ENCODE peak calls at places on chromosomes 6 and 20, in eight cellular contexts. One of them, this sample, is unnamed. For H3K27me3, the result is how much of the 10 kb centered on the place peaks cover.

GRCh38 chr6:34888441-34888820 is 589 bp upstream of the TAF11 start:
- DNase-seq in neuronal stem cell: no peak
- DNase-seq in CD8-positive, alpha-beta T cell: no peak
- DNase-seq in PC-9: no peak
- DNase-seq in mammary epithelial cell: no peak
- DNase-seq in small intestine: peak
- DNase-seq in neural progenitor cell: no peak
- DNase-seq in pancreas: no peak
- DNase-seq in this sample: no peak

GRCh38 chr20:63032861-63033634 is 26.3 kb upstream of the BHLHE23 start:
- DNase-seq in small intestine: no peak
- DNase-seq in PC-9: no peak
- DNase-seq in neural progenitor cell: peak
- DNase-seq in neuronal stem cell: no peak
- DNase-seq in mammary epithelial cell: no peak
- DNase-seq in CD8-positive, alpha-beta T cell: no peak
- DNase-seq in pancreas: no peak
- DNase-seq in this sample: no peak

GRCh38 chr6:137236581-137237355 is 17.6 kb upstream of the IFNGR1 start:
- DNase-seq in PC-9: peak
- DNase-seq in neuronal stem cell: no peak
- DNase-seq in CD8-positive, alpha-beta T cell: no peak
- DNase-seq in neural progenitor cell: no peak
- DNase-seq in small intestine: no peak
- DNase-seq in pancreas: no peak
- DNase-seq in mammary epithelial cell: no peak
- DNase-seq in this sample: no peak

GRCh38 chr6:11613858-11614257 is 76.3 kb downstream of the TMEM170B start:
- DNase-seq in neural progenitor cell: no peak
- DNase-seq in pancreas: no peak
- DNase-seq in small intestine: no peak
- DNase-seq in PC-9: peak
- DNase-seq in neuronal stem cell: no peak
- DNase-seq in CD8-positive, alpha-beta T cell: no peak
- DNase-seq in mammary epithelial cell: peak
- DNase-seq in this sample: peak

GRCh38 chr20:4601630-4602296 is 119.9 kb upstream of the PRND start:
- DNase-seq in pancreas: peak
- DNase-seq in CD8-positive, alpha-beta T cell: no peak
- DNase-seq in PC-9: peak
- DNase-seq in mammary epithelial cell: peak
- DNase-seq in neural progenitor cell: no peak
- DNase-seq in small intestine: peak
- DNase-seq in neuronal stem cell: no peak
- DNase-seq in this sample: peak

GRCh38 chr6:42796171-42796570 is 14.3 kb downstream of the BICRAL start:
- DNase-seq in neural progenitor cell: no peak
- DNase-seq in pancreas: no peak
- DNase-seq in small intestine: peak
- DNase-seq in CD8-positive, alpha-beta T cell: no peak
- DNase-seq in neuronal stem cell: no peak
- DNase-seq in PC-9: no peak
- DNase-seq in mammary epithelial cell: no peak
- DNase-seq in this sample: no peak

GRCh38 chr6:106939848-106940247 is 34.7 kb downstream of the CD24 start:
- DNase-seq in small intestine: no peak
- DNase-seq in PC-9: no peak
- DNase-seq in mammary epithelial cell: no peak
- DNase-seq in CD8-positive, alpha-beta T cell: no peak
- DNase-seq in neuronal stem cell: no peak
- DNase-seq in neural progenitor cell: no peak
- DNase-seq in pancreas: no peak
- DNase-seq in this sample: no peak

GRCh38 chr6:162468326-162468725 is 259.2 kb downstream of the PRKN start:
- DNase-seq in neural progenitor cell: no peak
- DNase-seq in small intestine: no peak
- DNase-seq in CD8-positive, alpha-beta T cell: no peak
- DNase-seq in mammary epithelial cell: no peak
- DNase-seq in PC-9: no peak
- DNase-seq in pancreas: no peak
- DNase-seq in neuronal stem cell: no peak
- DNase-seq in this sample: no peak

GRCh38 chr6:84314377-84314898 is 87.0 kb upstream of the CEP162 start:
- DNase-seq in mammary epithelial cell: no peak
- DNase-seq in neuronal stem cell: no peak
- DNase-seq in CD8-positive, alpha-beta T cell: no peak
- DNase-seq in neural progenitor cell: no peak
- DNase-seq in small intestine: no peak
- DNase-seq in pancreas: no peak
- DNase-seq in PC-9: no peak
- DNase-seq in this sample: no peak

GRCh38 chr20:48656661-48657211 is 171.1 kb downstream of the PREX1 start:
- DNase-seq in PC-9: no peak
- DNase-seq in pancreas: no peak
- DNase-seq in neuronal stem cell: no peak
- DNase-seq in mammary epithelial cell: no peak
- DNase-seq in neural progenitor cell: peak
- DNase-seq in CD8-positive, alpha-beta T cell: no peak
- DNase-seq in small intestine: no peak
- DNase-seq in this sample: no peak

GRCh38 chr20:46575794-46576495 is 25.5 kb upstream of the OCSTAMP start:
- DNase-seq in CD8-positive, alpha-beta T cell: no peak
- DNase-seq in neural progenitor cell: no peak
- DNase-seq in PC-9: no peak
- DNase-seq in small intestine: no peak
- DNase-seq in mammary epithelial cell: no peak
- DNase-seq in pancreas: no peak
- DNase-seq in neuronal stem cell: no peak
- DNase-seq in this sample: no peak

GRCh38 chr6:56852611-56853010 is 102.3 kb upstream of the BEND6 start:
- DNase-seq in pancreas: no peak
- DNase-seq in CD8-positive, alpha-beta T cell: no peak
- DNase-seq in mammary epithelial cell: no peak
- DNase-seq in neuronal stem cell: no peak
- DNase-seq in PC-9: peak
- DNase-seq in neural progenitor cell: peak
- DNase-seq in small intestine: no peak
- DNase-seq in this sample: no peak

GRCh38 chr6:12278915-12279314 is 11.2 kb upstream of the EDN1 start:
- DNase-seq in pancreas: no peak
- DNase-seq in PC-9: no peak
- DNase-seq in mammary epithelial cell: no peak
- DNase-seq in neuronal stem cell: no peak
- DNase-seq in neural progenitor cell: no peak
- DNase-seq in CD8-positive, alpha-beta T cell: no peak
- DNase-seq in small intestine: no peak
- DNase-seq in this sample: no peak

GRCh38 chr6:135819665-135820064 is 31.8 kb upstream of the PDE7B start:
- DNase-seq in CD8-positive, alpha-beta T cell: no peak
- DNase-seq in neural progenitor cell: no peak
- DNase-seq in neuronal stem cell: no peak
- DNase-seq in pancreas: no peak
- DNase-seq in small intestine: no peak
- DNase-seq in mammary epithelial cell: no peak
- DNase-seq in PC-9: no peak
- DNase-seq in this sample: no peak

GRCh38 chr6:80364206-80364605 is 257.7 kb downstream of the BCKDHB start:
- DNase-seq in neuronal stem cell: no peak
- DNase-seq in CD8-positive, alpha-beta T cell: no peak
- DNase-seq in neural progenitor cell: no peak
- DNase-seq in mammary epithelial cell: no peak
- DNase-seq in PC-9: no peak
- DNase-seq in small intestine: no peak
- DNase-seq in pancreas: no peak
- DNase-seq in this sample: no peak

GRCh38 chr6:67694127-67694526 is 941.0 kb upstream of the ADGRB3 start:
- DNase-seq in pancreas: no peak
- DNase-seq in neural progenitor cell: no peak
- DNase-seq in mammary epithelial cell: no peak
- DNase-seq in small intestine: no peak
- DNase-seq in neuronal stem cell: no peak
- DNase-seq in CD8-positive, alpha-beta T cell: no peak
- DNase-seq in PC-9: no peak
- DNase-seq in this sample: no peak

GRCh38 chr20:50163570-50164317 is 10.2 kb upstream of the PEDS1 start:
- DNase-seq in neuronal stem cell: no peak
- DNase-seq in neural progenitor cell: no peak
- DNase-seq in pancreas: no peak
- DNase-seq in CD8-positive, alpha-beta T cell: no peak
- DNase-seq in mammary epithelial cell: peak
- DNase-seq in small intestine: no peak
- DNase-seq in PC-9: peak
- DNase-seq in this sample: no peak

GRCh38 chr6:28002181-28002580 is 45.1 kb downstream of the OR2B6 start:
- DNase-seq in PC-9: no peak
- DNase-seq in CD8-positive, alpha-beta T cell: no peak
- DNase-seq in pancreas: no peak
- DNase-seq in neuronal stem cell: no peak
- DNase-seq in mammary epithelial cell: no peak
- DNase-seq in small intestine: no peak
- DNase-seq in neural progenitor cell: no peak
- DNase-seq in this sample: peak

GRCh38 chr20:63483834-63484233 is 11.4 kb upstream of the KCNQ2 start:
- DNase-seq in CD8-positive, alpha-beta T cell: no peak
- DNase-seq in PC-9: no peak
- DNase-seq in neural progenitor cell: peak
- DNase-seq in neuronal stem cell: no peak
- DNase-seq in mammary epithelial cell: no peak
- DNase-seq in small intestine: no peak
- DNase-seq in pancreas: no peak
- DNase-seq in this sample: no peak

DNA sequence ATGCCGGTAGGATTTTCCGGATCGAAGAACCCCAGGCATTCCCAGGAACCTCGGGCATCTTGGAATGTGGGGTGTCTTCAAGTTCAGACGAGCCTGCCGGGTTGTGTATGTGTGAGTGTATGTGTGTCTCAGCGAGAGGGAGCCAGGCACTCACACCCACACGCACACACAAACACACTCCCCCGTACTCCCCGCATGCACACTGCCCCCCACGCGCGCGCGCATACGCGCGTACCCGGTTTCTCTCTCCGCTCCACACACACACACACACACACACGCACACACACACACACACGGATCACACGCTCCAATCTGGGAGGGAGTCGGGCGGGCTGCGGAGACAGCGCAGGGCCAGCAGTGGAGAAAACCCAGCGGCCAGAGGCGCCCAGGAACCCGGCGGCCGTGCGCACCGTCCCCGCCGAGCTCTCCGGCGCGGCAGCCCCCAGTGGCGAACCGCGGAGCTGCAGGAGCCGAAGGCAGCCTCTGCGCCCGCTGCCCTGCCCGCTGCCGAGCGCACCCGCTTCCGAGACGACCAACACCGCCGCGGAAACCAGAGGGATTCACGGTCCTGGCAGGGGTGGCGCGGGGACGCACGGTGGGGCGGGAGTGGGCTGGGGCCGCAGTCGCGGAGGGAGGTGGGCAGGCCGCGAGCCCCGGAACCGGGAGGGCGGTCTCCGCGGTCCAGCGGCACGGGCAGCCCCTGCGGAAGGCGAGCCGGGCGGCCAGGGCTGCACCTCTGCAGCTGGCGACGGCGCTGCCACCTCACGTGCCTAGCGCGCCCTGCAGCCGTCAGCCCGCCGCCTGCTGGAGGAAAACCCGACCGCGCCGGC is at the start of gene LRFN2:
- DNase-seq in neuronal stem cell: peak
- DNase-seq in small intestine: peak
- DNase-seq in PC-9: no peak
- DNase-seq in CD8-positive, alpha-beta T cell: peak
- DNase-seq in mammary epithelial cell: peak
- DNase-seq in neural progenitor cell: peak
- DNase-seq in pancreas: peak
- DNase-seq in this sample: no peak
- H3K27me3 ChIP-seq in neuronal stem cell: under half
- H3K27me3 ChIP-seq in small intestine: under half
- H3K27me3 ChIP-seq in PC-9: under half
- H3K27me3 ChIP-seq in CD8-positive, alpha-beta T cell: under half
- H3K27me3 ChIP-seq in mammary epithelial cell: under half
- H3K27me3 ChIP-seq in neural progenitor cell: under half
- H3K27me3 ChIP-seq in pancreas: under half
- H3K27me3 ChIP-seq in this sample: under half

DNA sequence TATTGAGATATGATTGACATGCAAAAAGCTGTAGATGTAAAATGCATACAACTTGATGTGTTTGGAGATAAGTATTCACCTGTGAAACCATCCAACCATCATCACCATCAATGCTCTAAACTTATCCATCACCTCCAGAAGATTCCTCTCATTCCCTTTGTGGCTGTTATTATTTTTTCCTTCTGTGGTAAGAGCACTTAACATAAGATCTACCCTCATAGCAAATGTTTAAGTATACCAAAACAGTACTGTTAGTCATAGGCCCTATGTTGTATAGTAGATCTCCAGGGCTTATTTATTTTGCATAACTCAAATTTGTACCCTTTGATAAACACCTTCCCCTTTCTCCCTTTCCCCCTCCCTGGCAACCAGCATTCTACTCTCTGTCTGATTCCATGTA is 31.2 kb upstream of the CCN6 start:
- DNase-seq in neural progenitor cell: no peak
- DNase-seq in PC-9: no peak
- DNase-seq in CD8-positive, alpha-beta T cell: no peak
- DNase-seq in neuronal stem cell: no peak
- DNase-seq in pancreas: no peak
- DNase-seq in mammary epithelial cell: no peak
- DNase-seq in small intestine: no peak
- DNase-seq in this sample: no peak
- H3K4me3 ChIP-seq in neural progenitor cell: no peak
- H3K4me3 ChIP-seq in PC-9: no peak
- H3K4me3 ChIP-seq in CD8-positive, alpha-beta T cell: no peak
- H3K4me3 ChIP-seq in neuronal stem cell: no peak
- H3K4me3 ChIP-seq in pancreas: no peak
- H3K4me3 ChIP-seq in mammary epithelial cell: no peak
- H3K4me3 ChIP-seq in small intestine: no peak
- H3K4me3 ChIP-seq in this sample: no peak

GRCh38 chr20:53778736-53779135 is 185.1 kb upstream of the ZNF217 start:
- DNase-seq in mammary epithelial cell: no peak
- DNase-seq in PC-9: no peak
- DNase-seq in pancreas: no peak
- DNase-seq in neuronal stem cell: no peak
- DNase-seq in neural progenitor cell: no peak
- DNase-seq in small intestine: no peak
- DNase-seq in CD8-positive, alpha-beta T cell: no peak
- DNase-seq in this sample: no peak
- H3K27me3 ChIP-seq in mammary epithelial cell: under half
- H3K27me3 ChIP-seq in PC-9: under half
- H3K27me3 ChIP-seq in pancreas: under half
- H3K27me3 ChIP-seq in neuronal stem cell: under half
- H3K27me3 ChIP-seq in neural progenitor cell: under half
- H3K27me3 ChIP-seq in small intestine: under half
- H3K27me3 ChIP-seq in CD8-positive, alpha-beta T cell: under half
- H3K27me3 ChIP-seq in this sample: under half

DNA sequence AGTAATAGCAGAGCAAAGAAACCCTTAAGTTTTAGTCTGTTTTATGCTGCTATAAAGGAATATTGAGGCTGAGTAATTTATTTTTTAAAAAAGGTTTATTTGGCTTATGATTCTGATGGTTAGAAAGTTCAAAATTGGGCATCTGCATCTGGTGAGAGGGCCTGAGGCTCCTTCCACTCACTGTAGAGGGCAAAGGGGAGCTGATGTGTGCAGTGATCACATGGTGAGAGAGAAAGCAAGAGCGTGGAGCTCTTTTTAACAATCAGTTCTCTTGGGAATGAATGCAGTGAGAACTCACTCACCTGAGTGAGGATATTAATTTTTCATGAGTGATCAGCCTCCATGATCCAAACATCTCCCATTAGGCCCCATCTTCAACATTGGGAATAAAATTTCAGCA is 36.4 kb upstream of the SAMD3 start:
- DNase-seq in small intestine: no peak
- DNase-seq in CD8-positive, alpha-beta T cell: no peak
- DNase-seq in pancreas: no peak
- DNase-seq in PC-9: no peak
- DNase-seq in mammary epithelial cell: no peak
- DNase-seq in neural progenitor cell: no peak
- DNase-seq in neuronal stem cell: no peak
- DNase-seq in this sample: no peak
- H3K4me3 ChIP-seq in small intestine: no peak
- H3K4me3 ChIP-seq in CD8-positive, alpha-beta T cell: no peak
- H3K4me3 ChIP-seq in pancreas: no peak
- H3K4me3 ChIP-seq in PC-9: no peak
- H3K4me3 ChIP-seq in mammary epithelial cell: no peak
- H3K4me3 ChIP-seq in neural progenitor cell: no peak
- H3K4me3 ChIP-seq in neuronal stem cell: no peak
- H3K4me3 ChIP-seq in this sample: no peak

This sample was measured in kidney epithelial cell.